ENCODE peak calls at places on chromosomes 11 and 22, in six cellular contexts. One of them, this sample, is unnamed.

GRCh38 chr11:13291361-13291760 is 13.8 kb downstream of the BMAL1 start:
- DNase-seq in body of pancreas: no peak
- DNase-seq in coronary artery: no peak
- DNase-seq in sigmoid colon: no peak
- DNase-seq in brain pericyte: no peak
- DNase-seq in globus pallidus: no peak
- DNase-seq in this sample: no peak

GRCh38 chr11:107017433-107018227 is 646 bp downstream of the GUCY1A2 start:
- DNase-seq in globus pallidus: peak
- DNase-seq in body of pancreas: peak
- DNase-seq in coronary artery: peak
- DNase-seq in brain pericyte: no peak
- DNase-seq in sigmoid colon: peak
- DNase-seq in this sample: no peak

GRCh38 chr11:100630898-100631297 is 56.2 kb upstream of the ARHGAP42 start:
- DNase-seq in coronary artery: no peak
- DNase-seq in body of pancreas: no peak
- DNase-seq in brain pericyte: no peak
- DNase-seq in sigmoid colon: no peak
- DNase-seq in globus pallidus: no peak
- DNase-seq in this sample: no peak

GRCh38 chr22:27474711-27475547 is 326.6 kb downstream of the MN1 start:
- DNase-seq in coronary artery: no peak
- DNase-seq in body of pancreas: peak
- DNase-seq in brain pericyte: no peak
- DNase-seq in globus pallidus: no peak
- DNase-seq in sigmoid colon: peak
- DNase-seq in this sample: peak

GRCh38 chr22:38137876-38138687 is 27.6 kb upstream of the BAIAP2L2 start:
- DNase-seq in globus pallidus: no peak
- DNase-seq in body of pancreas: no peak
- DNase-seq in coronary artery: peak
- DNase-seq in sigmoid colon: peak
- DNase-seq in brain pericyte: no peak
- DNase-seq in this sample: no peak

GRCh38 chr11:111443640-111444039 is 64.6 kb upstream of the POU2AF1 start:
- DNase-seq in coronary artery: no peak
- DNase-seq in globus pallidus: no peak
- DNase-seq in body of pancreas: no peak
- DNase-seq in sigmoid colon: no peak
- DNase-seq in brain pericyte: no peak
- DNase-seq in this sample: no peak

GRCh38 chr11:44939673-44940072 is 11.0 kb downstream of the TP53I11 start:
- DNase-seq in globus pallidus: no peak
- DNase-seq in brain pericyte: no peak
- DNase-seq in coronary artery: no peak
- DNase-seq in body of pancreas: no peak
- DNase-seq in sigmoid colon: no peak
- DNase-seq in this sample: no peak

GRCh38 chr11:1832989-1833365 is 1.8 kb upstream of the SYT8 start:
- DNase-seq in coronary artery: no peak
- DNase-seq in brain pericyte: no peak
- DNase-seq in body of pancreas: peak
- DNase-seq in sigmoid colon: no peak
- DNase-seq in globus pallidus: no peak
- DNase-seq in this sample: no peak

GRCh38 chr22:48834404-48834803 is 993.3 kb downstream of the BRD1 start:
- DNase-seq in brain pericyte: no peak
- DNase-seq in globus pallidus: no peak
- DNase-seq in body of pancreas: no peak
- DNase-seq in sigmoid colon: no peak
- DNase-seq in coronary artery: no peak
- DNase-seq in this sample: no peak

GRCh38 chr11:36702330-36703054 is 104.5 kb upstream of the RAG2 start:
- DNase-seq in body of pancreas: peak
- DNase-seq in brain pericyte: peak
- DNase-seq in coronary artery: no peak
- DNase-seq in globus pallidus: peak
- DNase-seq in sigmoid colon: no peak
- DNase-seq in this sample: peak

GRCh38 chr11:12085371-12086251 is 24.8 kb upstream of the MICAL2 start:
- DNase-seq in body of pancreas: no peak
- DNase-seq in coronary artery: no peak
- DNase-seq in globus pallidus: no peak
- DNase-seq in brain pericyte: no peak
- DNase-seq in sigmoid colon: no peak
- DNase-seq in this sample: no peak

GRCh38 chr11:62882811-62883496 is 2.3 kb downstream of the SLC3A2 start:
- DNase-seq in coronary artery: no peak
- DNase-seq in sigmoid colon: no peak
- DNase-seq in globus pallidus: no peak
- DNase-seq in body of pancreas: no peak
- DNase-seq in brain pericyte: no peak
- DNase-seq in this sample: no peak

GRCh38 chr11:66409226-66409625 is 11.6 kb upstream of the NPAS4 start:
- DNase-seq in sigmoid colon: no peak
- DNase-seq in brain pericyte: no peak
- DNase-seq in globus pallidus: no peak
- DNase-seq in coronary artery: no peak
- DNase-seq in body of pancreas: no peak
- DNase-seq in this sample: no peak

GRCh38 chr11:64745219-64745522 is 1.2 kb upstream of the RASGRP2 start:
- DNase-seq in globus pallidus: no peak
- DNase-seq in body of pancreas: peak
- DNase-seq in coronary artery: no peak
- DNase-seq in brain pericyte: no peak
- DNase-seq in sigmoid colon: peak
- DNase-seq in this sample: no peak

GRCh38 chr11:46309669-46310288 is 32.3 kb downstream of the CREB3L1 start:
- DNase-seq in sigmoid colon: no peak
- DNase-seq in globus pallidus: no peak
- DNase-seq in coronary artery: no peak
- DNase-seq in body of pancreas: no peak
- DNase-seq in brain pericyte: no peak
- DNase-seq in this sample: no peak

GRCh38 chr22:35601013-35601580 is 16.0 kb downstream of the MB start:
- DNase-seq in sigmoid colon: no peak
- DNase-seq in body of pancreas: no peak
- DNase-seq in brain pericyte: no peak
- DNase-seq in coronary artery: no peak
- DNase-seq in globus pallidus: no peak
- DNase-seq in this sample: no peak

GRCh38 chr22:23759566-23759965 is 3.2 kb upstream of the C22orf15 start:
- DNase-seq in coronary artery: no peak
- DNase-seq in body of pancreas: no peak
- DNase-seq in sigmoid colon: no peak
- DNase-seq in globus pallidus: no peak
- DNase-seq in brain pericyte: no peak
- DNase-seq in this sample: no peak

GRCh38 chr11:1041936-1042608 is 5.6 kb upstream of the MUC6 start:
- DNase-seq in globus pallidus: no peak
- DNase-seq in sigmoid colon: peak
- DNase-seq in body of pancreas: peak
- DNase-seq in coronary artery: no peak
- DNase-seq in brain pericyte: no peak
- DNase-seq in this sample: no peak

GRCh38 chr11:134558916-134559616 is 147.0 kb upstream of the B3GAT1 start:
- DNase-seq in coronary artery: no peak
- DNase-seq in sigmoid colon: no peak
- DNase-seq in body of pancreas: no peak
- DNase-seq in brain pericyte: no peak
- DNase-seq in globus pallidus: no peak
- DNase-seq in this sample: no peak

GRCh38 chr11:7687386-7687785 is 14.1 kb upstream of the CYB5R2 start:
- DNase-seq in body of pancreas: no peak
- DNase-seq in brain pericyte: no peak
- DNase-seq in globus pallidus: no peak
- DNase-seq in sigmoid colon: no peak
- DNase-seq in coronary artery: no peak
- DNase-seq in this sample: no peak

GRCh38 chr11:408154-409007 is 6.4 kb downstream of the SIGIRR start:
- DNase-seq in coronary artery: no peak
- DNase-seq in brain pericyte: no peak
- DNase-seq in body of pancreas: peak
- DNase-seq in sigmoid colon: peak
- DNase-seq in globus pallidus: no peak
- DNase-seq in this sample: no peak

GRCh38 chr11:62599909-62600308 is 1.8 kb downstream of the MTA2 start:
- DNase-seq in body of pancreas: no peak
- DNase-seq in globus pallidus: no peak
- DNase-seq in coronary artery: no peak
- DNase-seq in brain pericyte: no peak
- DNase-seq in sigmoid colon: no peak
- DNase-seq in this sample: no peak

GRCh38 chr11:72730706-72731105 is 21.5 kb downstream of the ARAP1 start:
- DNase-seq in body of pancreas: no peak
- DNase-seq in globus pallidus: no peak
- DNase-seq in brain pericyte: no peak
- DNase-seq in sigmoid colon: no peak
- DNase-seq in coronary artery: no peak
- DNase-seq in this sample: no peak

GRCh38 chr22:27247691-27248434 is 553.7 kb downstream of the MN1 start:
- DNase-seq in sigmoid colon: no peak
- DNase-seq in globus pallidus: no peak
- DNase-seq in body of pancreas: peak
- DNase-seq in coronary artery: peak
- DNase-seq in brain pericyte: no peak
- DNase-seq in this sample: no peak

GRCh38 chr11:126333142-126333541 is 22.3 kb upstream of the ST3GAL4 start:
- DNase-seq in body of pancreas: no peak
- DNase-seq in brain pericyte: no peak
- DNase-seq in globus pallidus: no peak
- DNase-seq in coronary artery: no peak
- DNase-seq in sigmoid colon: no peak
- DNase-seq in this sample: no peak